ENCODE peak calls at places on chromosomes 3 and 15, in four cellular contexts. S, E, U and R are unnamed samples.
A peak's percentile ranks its signal among the peaks of the same experiment; 100 is the strongest.

GRCh38 chr3:16849240-16849639 is 35.5 kb upstream of the PLCL2 start:
- DNase-seq in S (peak; percentile 71), E (peak; percentile 34), U (peak; percentile 43), R (peak; percentile 31)

GRCh38 chr3:152195206-152195605 is 73.5 kb upstream of the MBNL1 start:
- DNase-seq in S (no peak), E (no peak), U (no peak), R (no peak)

GRCh38 chr3:127754411-127755304 is 67.7 kb downstream of the MGLL start:
- DNase-seq in S (no peak), E (no peak), U (no peak), R (no peak)

GRCh38 chr3:53593611-53594010 is 99.2 kb downstream of the CACNA1D start:
- DNase-seq in S (no peak), E (no peak), U (no peak), R (no peak)

GRCh38 chr3:146550743-146551510 is 6.5 kb upstream of the PLSCR1 start:
- DNase-seq in S (no peak), E (no peak), U (no peak), R (no peak)

GRCh38 chr3:104578558-104578957 is 788.2 kb upstream of the ALCAM start:
- DNase-seq in S (no peak), E (no peak), U (no peak), R (no peak)

GRCh38 chr15:69096197-69096596 is 64.2 kb upstream of the GLCE start:
- DNase-seq in S (no peak), E (no peak), U (no peak), R (peak; percentile 40)

GRCh38 chr15:50857763-50858162 is 50.7 kb upstream of the AP4E1 start:
- DNase-seq in S (no peak), E (no peak), U (no peak), R (no peak)

GRCh38 chr3:10329495-10330015 is 8.6 kb upstream of the SEC13 start:
- DNase-seq in S (no peak), E (no peak), U (no peak), R (no peak)

GRCh38 chr3:162437480-162437879 is 940.9 kb downstream of the OTOL1 start:
- DNase-seq in S (no peak), E (no peak), U (no peak), R (no peak)

GRCh38 chr15:101481381-101481705 is 8.2 kb downstream of the PCSK6 start:
- DNase-seq in S (no peak), E (no peak), U (no peak), R (no peak)

GRCh38 chr3:175266993-175267960 is 408.1 kb downstream of the NAALADL2 start:
- DNase-seq in S (no peak), E (no peak), U (no peak), R (no peak)

GRCh38 chr3:191239439-191240035 is 40.5 kb downstream of the OSTN start:
- DNase-seq in S (no peak), E (no peak), U (peak; percentile 27), R (no peak)

GRCh38 chr15:46129145-46129544 is 494.3 kb downstream of the SQOR start:
- DNase-seq in S (no peak), E (no peak), U (no peak), R (no peak)

GRCh38 chr3:23911397-23911796 is 5.4 kb downstream of the NKIRAS1 start:
- DNase-seq in S (no peak), E (no peak), U (no peak), R (no peak)

GRCh38 chr3:8145661-8146060 is 356.0 kb upstream of the LMCD1 start:
- DNase-seq in S (no peak), E (no peak), U (no peak), R (no peak)

GRCh38 chr15:37058316-37058985 is 41.9 kb downstream of the MEIS2 start:
- DNase-seq in S (no peak), E (no peak), U (no peak), R (no peak)

GRCh38 chr3:12051586-12051985 is 47.4 kb downstream of the SYN2 start:
- DNase-seq in S (no peak), E (no peak), U (no peak), R (no peak)

GRCh38 chr3:177521305-177521704 is 324.0 kb upstream of the TBL1XR1 start:
- DNase-seq in S (peak; percentile 80), E (no peak), U (no peak), R (no peak)

GRCh38 chr3:78589778-78590177 is 1178.0 kb downstream of the ROBO1 start:
- DNase-seq in S (no peak), E (no peak), U (no peak), R (no peak)

GRCh38 chr3:57128863-57129602 is 36.1 kb downstream of the IL17RD start:
- DNase-seq in S (no peak), E (no peak), U (no peak), R (no peak)
- H3K4me1 ChIP-seq in S (no peaks in the 10 kb centered on the region), E (peaks cover 10% of the 10 kb centered on the region), U (peaks cover 2% of the 10 kb centered on the region), R (peaks cover 50% of the 10 kb centered on the region)

GRCh38 chr15:33698128-33698527 is 270.2 kb upstream of the CHRM5 start:
- DNase-seq in S (no peak), E (no peak), U (no peak), R (no peak)

GRCh38 chr15:33700695-33701303 is 267.5 kb upstream of the CHRM5 start:
- DNase-seq in S (peak; percentile 38), E (peak; percentile 65), U (peak; percentile 77), R (peak; percentile 52)

GRCh38 chr15:33699691-33700447 is 268.4 kb upstream of the CHRM5 start:
- DNase-seq in S (no peak), E (no peak), U (peak; percentile 18), R (no peak)

GRCh38 chr15:33701304-33701696 is 267.0 kb upstream of the CHRM5 start:
- DNase-seq in S (no peak), E (no peak), U (no peak), R (no peak)

GRCh38 chr15:33699145-33699544 is 269.2 kb upstream of the CHRM5 start:
- DNase-seq in S (no peak), E (no peak), U (no peak), R (no peak)
- TF ChIP-seq CTCF in S (no peak), E (no peak), U (no peak), R (no peak)

GRCh38 chr3:194527726-194528125 is 40.9 kb upstream of the ATP13A3 start:
- DNase-seq in S (no peak), E (no peak), U (no peak), R (no peak)

GRCh38 chr3:194518652-194519051 is 31.9 kb upstream of the ATP13A3 start:
- DNase-seq in S (no peak), E (no peak), U (no peak), R (no peak)

GRCh38 chr3:194526164-194526563 is 39.4 kb upstream of the ATP13A3 start:
- DNase-seq in S (no peak), E (no peak), U (no peak), R (no peak)

GRCh38 chr3:194521514-194522260 is 34.9 kb upstream of the ATP13A3 start:
- DNase-seq in S (no peak), E (no peak), U (no peak), R (no peak)

GRCh38 chr3:194522579-194523046 is 35.8 kb upstream of the ATP13A3 start:
- DNase-seq in S (no peak), E (no peak), U (peak; percentile 39), R (no peak)
- H3K27ac ChIP-seq in S (no peak overlapping the region), E (no peak overlapping the region), U (peak overlapping the region; percentile 67), R (peak overlapping the region; percentile 59)

GRCh38 chr3:73442152-73442551 is 182.6 kb downstream of the PDZRN3 start:
- DNase-seq in S (no peak), E (no peak), U (no peak), R (no peak)

GRCh38 chr3:73447118-73447517 is 177.6 kb downstream of the PDZRN3 start:
- DNase-seq in S (no peak), E (no peak), U (no peak), R (no peak)

GRCh38 chr3:73446467-73447110 is 178.2 kb downstream of the PDZRN3 start:
- DNase-seq in S (no peak), E (no peak), U (no peak), R (no peak)

GRCh38 chr3:73437828-73438227 is 186.9 kb downstream of the PDZRN3 start:
- DNase-seq in S (no peak), E (no peak), U (no peak), R (no peak)

GRCh38 chr3:73442886-73443285 is 181.9 kb downstream of the PDZRN3 start:
- DNase-seq in S (no peak), E (no peak), U (no peak), R (no peak)
- H3K4me1 ChIP-seq in S (no peaks in the 10 kb centered on the region), E (peaks cover 3% of the 10 kb centered on the region), U (no peaks in the 10 kb centered on the region), R (peaks cover 41% of the 10 kb centered on the region)

GRCh38 chr3:50661321-50661837 is 13.3 kb upstream of the DOCK3 start:
- DNase-seq in S (peak; percentile 10), E (no peak), U (no peak), R (no peak)
- TF ChIP-seq CTCF in S (no peak), E (no peak), U (no peak), R (no peak)

GRCh38 chr15:39778031-39778430 is 4.6 kb downstream of the FSIP1 start:
- DNase-seq in S (no peak), E (no peak), U (no peak), R (no peak)

GRCh38 chr15:39774688-39775267 is 7.9 kb downstream of the FSIP1 start:
- DNase-seq in S (no peak), E (no peak), U (no peak), R (no peak)

GRCh38 chr15:39776068-39776467 is 6.6 kb downstream of the FSIP1 start:
- DNase-seq in S (no peak), E (no peak), U (no peak), R (no peak)

GRCh38 chr15:39781147-39781966 is 1.3 kb downstream of the FSIP1 start:
- DNase-seq in S (no peak), E (no peak), U (no peak), R (no peak)

GRCh38 chr15:39777497-39777896 is 5.1 kb downstream of the FSIP1 start:
- DNase-seq in S (no peak), E (no peak), U (no peak), R (no peak)
- H3K27ac ChIP-seq in S (no peak overlapping the region), E (no peak overlapping the region), U (no peak overlapping the region), R (no peak overlapping the region)

DNA sequence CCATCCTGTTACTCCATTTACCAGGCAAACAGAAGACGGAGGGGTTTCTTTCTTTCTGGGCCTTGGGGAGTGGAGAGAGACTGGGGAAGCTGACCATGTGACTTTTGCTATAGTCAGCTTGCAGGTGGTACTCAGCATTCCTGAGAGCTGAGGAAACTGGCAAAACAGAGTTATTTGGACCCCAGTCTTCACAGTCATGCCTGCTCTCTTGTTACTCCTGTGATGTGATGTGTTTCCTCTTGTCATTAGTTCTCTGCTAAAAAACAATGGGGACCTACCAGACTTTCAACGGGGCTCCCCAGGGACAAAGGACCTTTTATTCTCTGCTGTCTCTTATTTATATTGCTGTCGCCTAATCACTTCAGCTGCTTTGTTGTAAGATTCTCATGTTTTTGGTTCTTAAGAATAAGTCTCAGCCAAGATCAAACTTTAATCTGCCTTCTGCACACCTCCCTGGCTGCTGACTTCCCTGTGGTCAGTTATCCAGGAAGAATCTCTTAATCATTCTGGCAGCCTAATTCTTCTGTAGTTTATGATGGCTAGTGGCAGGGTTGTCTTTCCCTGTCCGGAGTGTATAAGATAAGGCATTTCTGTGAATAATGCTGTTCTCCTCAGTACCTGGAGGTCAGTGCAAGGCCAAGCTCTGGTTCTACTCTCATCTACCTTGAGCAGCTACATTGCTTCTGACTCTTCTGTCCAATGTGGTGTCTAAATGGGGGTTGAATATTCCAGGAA is 8.8 kb downstream of the STARD9 start:
- DNase-seq in S (no peak), E (no peak), U (peak; percentile 48), R (no peak)
- H3K4me1 ChIP-seq in S (peaks cover 31% of the 10 kb centered on the region), E (peaks cover 23% of the 10 kb centered on the region), U (peaks cover 38% of the 10 kb centered on the region), R (peaks cover 44% of the 10 kb centered on the region)